ENCODE peak calls at places on chromosome 15, in seven cellular contexts. N is hepatocyte, C is GM12865, O is AG04450, U is heart right ventricle, W is SJSA1, X is ovary. T is an unnamed sample.

GRCh38 chr15:33132722-33133345 is 61.7 kb downstream of the FMN1 start:
- DNase-seq in N (peak), C (peak), O (peak), U (no peak), W (peak), X (no peak), T (peak)

GRCh38 chr15:28915041-28915810 is 29.5 kb downstream of the APBA2 start:
- DNase-seq in N (no peak), C (no peak), O (no peak), U (no peak), W (no peak), X (no peak), T (no peak)

GRCh38 chr15:61200626-61201025 is 28.5 kb downstream of the RORA start:
- DNase-seq in N (no peak), C (no peak), O (no peak), U (no peak), W (no peak), X (no peak), T (no peak)

GRCh38 chr15:95432878-95433405 is 897.6 kb upstream of the NR2F2 start:
- DNase-seq in N (no peak), C (no peak), O (no peak), U (no peak), W (no peak), X (no peak), T (no peak)

GRCh38 chr15:47407692-47408091 is 309.6 kb upstream of the SEMA6D start:
- DNase-seq in N (no peak), C (no peak), O (no peak), U (no peak), W (no peak), X (no peak), T (no peak)

GRCh38 chr15:101114610-101115009 is 137.2 kb downstream of the CHSY1 start:
- DNase-seq in N (no peak), C (no peak), O (no peak), U (no peak), W (no peak), X (no peak), T (no peak)

GRCh38 chr15:75904241-75904631 is 558 bp downstream of the FBXO22 start:
- DNase-seq in N (peak), C (peak), O (no peak), U (peak), W (no peak), X (no peak), T (no peak)

GRCh38 chr15:66673410-66674322 is 28.4 kb upstream of the SMAD6 start:
- DNase-seq in N (peak), C (peak), O (no peak), U (peak), W (no peak), X (no peak), T (no peak)

GRCh38 chr15:49815937-49816336 is 195.1 kb downstream of the DTWD1 start:
- DNase-seq in N (peak), C (peak), O (no peak), U (no peak), W (peak), X (no peak), T (peak)

GRCh38 chr15:33282226-33283020 is 28.3 kb upstream of the RYR3 start:
- DNase-seq in N (no peak), C (no peak), O (no peak), U (no peak), W (no peak), X (no peak), T (no peak)

GRCh38 chr15:95626501-95627361 is 703.8 kb upstream of the NR2F2 start:
- DNase-seq in N (no peak), C (peak), O (no peak), U (peak), W (no peak), X (no peak), T (no peak)

GRCh38 chr15:74375303-74375693 is 7.9 kb upstream of the CYP11A1 start:
- DNase-seq in N (peak), C (peak), O (no peak), U (peak), W (peak), X (peak), T (peak)

GRCh38 chr15:71069693-71070092 is 45.6 kb upstream of the THSD4 start:
- DNase-seq in N (no peak), C (no peak), O (no peak), U (no peak), W (no peak), X (no peak), T (no peak)

GRCh38 chr15:92747047-92747446 is 91.5 kb upstream of the FAM174B start:
- DNase-seq in N (no peak), C (no peak), O (no peak), U (no peak), W (no peak), X (no peak), T (no peak)

GRCh38 chr15:52427804-52428203 is 100.9 kb downstream of the MYO5A start:
- DNase-seq in N (peak), C (peak), O (peak), U (no peak), W (no peak), X (peak), T (no peak)

GRCh38 chr15:81820236-81820635 is 225.6 kb downstream of the MEX3B start:
- DNase-seq in N (no peak), C (no peak), O (peak), U (no peak), W (no peak), X (no peak), T (no peak)

GRCh38 chr15:59565299-59565698 is 46.3 kb upstream of the GCNT3 start:
- DNase-seq in N (no peak), C (no peak), O (no peak), U (no peak), W (no peak), X (no peak), T (no peak)

GRCh38 chr15:59569477-59569876 is 42.1 kb upstream of the GCNT3 start:
- DNase-seq in N (no peak), C (peak), O (no peak), U (no peak), W (no peak), X (no peak), T (no peak)

GRCh38 chr15:59571606-59572005 is 40.0 kb upstream of the GCNT3 start:
- DNase-seq in N (no peak), C (no peak), O (no peak), U (no peak), W (no peak), X (no peak), T (no peak)

GRCh38 chr15:59570364-59570763 is 41.2 kb upstream of the GCNT3 start:
- DNase-seq in N (peak), C (no peak), O (no peak), U (no peak), W (no peak), X (no peak), T (no peak)

DNA sequence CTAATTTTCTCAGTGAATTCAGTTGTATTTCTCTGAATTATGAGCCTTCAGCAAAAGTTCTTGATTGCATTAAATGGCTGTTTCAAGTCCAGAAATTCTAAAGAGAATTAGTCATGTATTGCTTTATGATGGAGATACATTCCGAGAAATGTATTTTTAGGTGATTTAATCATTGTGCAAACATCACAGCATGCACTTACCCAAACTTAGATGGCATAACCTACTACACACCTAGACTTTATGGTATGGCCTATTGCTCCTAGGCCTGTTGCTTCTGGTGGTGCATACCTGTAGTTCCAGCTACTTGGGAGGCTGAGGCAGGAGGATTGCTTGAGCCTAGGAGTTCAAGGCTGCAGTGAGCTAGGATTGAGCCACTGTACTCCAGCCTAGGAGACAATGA is 44.2 kb upstream of the GCNT3 start:
- DNase-seq in N (no peak), C (no peak), O (no peak), U (no peak), W (no peak), X (no peak), T (no peak)
- H3K4me3 ChIP-seq in N (no peak), C (no peak), O (no peak), U (no peak), W (no peak), X (no peak), T (no peak)

DNA sequence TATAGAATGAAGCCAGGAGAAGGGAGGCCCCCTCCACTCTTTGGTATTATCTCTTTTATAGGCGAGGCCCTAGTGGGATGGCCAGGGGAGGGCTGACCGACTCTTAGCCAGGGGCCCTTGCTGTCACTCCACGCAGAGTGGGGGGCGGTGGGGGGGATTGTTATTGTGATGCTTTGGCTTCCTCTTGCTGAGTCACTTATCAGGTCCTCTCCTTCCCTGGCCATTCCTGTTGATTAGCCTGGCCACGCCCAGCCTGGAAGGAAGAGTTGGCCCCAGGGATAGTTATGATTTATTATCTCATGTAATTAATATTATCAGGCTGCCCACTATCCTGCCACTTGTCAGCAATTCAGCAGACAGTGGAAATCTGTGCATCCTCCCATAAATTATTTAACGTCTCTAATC is 25.5 kb upstream of the SKOR1 start:
- DNase-seq in N (no peak), C (no peak), O (no peak), U (no peak), W (no peak), X (no peak), T (no peak)
- H3K4me3 ChIP-seq in N (no peak), C (no peak), O (no peak), U (no peak), W (no peak), X (no peak), T (no peak)

GRCh38 chr15:31975446-31976229 is 54.7 kb upstream of the CHRNA7 start:
- DNase-seq in N (no peak), C (no peak), O (no peak), U (peak), W (no peak), X (no peak), T (no peak)
- H3K4me3 ChIP-seq in N (no peak), C (no peak), O (no peak), U (peak), W (no peak), X (no peak), T (no peak)

GRCh38 chr15:40593130-40593529 is 919 bp upstream of the KNL1 start:
- DNase-seq in N (no peak), C (no peak), O (no peak), U (no peak), W (no peak), X (no peak), T (peak)
- H3K4me3 ChIP-seq in N (no peak), C (no peak), O (no peak), U (no peak), W (no peak), X (no peak), T (peak)

T was measured in Jurkat, Clone E6-1.